ENCODE peak calls at places on chromosomes 6 and 20, in nine cellular contexts. M is tibial nerve, P is mammary epithelial cell, W is HCT116, T is cardiac fibroblast, O is stomach, Q is fibroblast of lung, J is astrocyte of the spinal cord, D is Panc1. U is an unnamed sample.

GRCh38 chr6:120608826-120609225 is 725.5 kb downstream of the TBC1D32 start:
- DNase-seq in Q (peak; percentile 18), T (no peak), D (no peak), W (no peak), J (peak; percentile 34), M (no peak), P (peak; percentile 13), O (no peak), U (peak; percentile 1)

GRCh38 chr20:16761305-16761829 is 13.2 kb downstream of the OTOR start:
- DNase-seq in O (peak; percentile 45), D (peak; percentile 64), Q (peak; percentile 82), P (peak; percentile 47), W (peak; percentile 74), M (peak; percentile 61), J (peak; percentile 67), T (peak; percentile 82), U (peak; percentile 89)

GRCh38 chr20:38245753-38246152 is 14.8 kb downstream of the KIAA1755 start:
- DNase-seq in T (no peak), D (no peak), P (no peak), J (no peak), M (peak; percentile 51), Q (no peak), W (no peak), O (no peak), U (no peak)

GRCh38 chr20:35601021-35601973 is 14.3 kb upstream of the SPAG4 start:
- DNase-seq in T (peak; percentile 79), M (peak; percentile 55), D (no peak), W (no peak), J (peak; percentile 73), Q (peak; percentile 72), O (peak; percentile 83), P (peak; percentile 76), U (peak; percentile 77)

GRCh38 chr6:170200458-170200891 is 90.4 kb downstream of the DLL1 start:
- DNase-seq in M (peak; percentile 4), O (no peak), P (peak; percentile 34), W (no peak), J (no peak), Q (peak; percentile 9), D (no peak), T (peak; percentile 43), U (no peak)

GRCh38 chr20:47585087-47585747 is 83.5 kb downstream of the NCOA3 start:
- DNase-seq in T (no peak), W (no peak), M (no peak), P (no peak), O (no peak), Q (no peak), J (no peak), D (no peak), U (no peak)

GRCh38 chr6:131255911-131256310 is 120.6 kb downstream of the AKAP7 start:
- DNase-seq in W (no peak), P (peak; percentile 35), M (no peak), Q (peak; percentile 29), J (peak; percentile 46), D (no peak), T (peak; percentile 11), O (no peak), U (peak; percentile 74)

GRCh38 chr20:58892126-58892931 is 39.8 kb downstream of the GNAS start:
- DNase-seq in J (peak; percentile 59), O (peak; percentile 67), M (peak; percentile 60), D (peak; percentile 12), P (peak; percentile 39), Q (peak; percentile 60), T (peak; percentile 65), W (no peak), U (peak; percentile 51)

GRCh38 chr20:39886650-39887190 is 802.3 kb downstream of the MAFB start:
- DNase-seq in D (no peak), J (no peak), T (no peak), O (no peak), P (no peak), Q (no peak), W (no peak), M (peak; percentile 52), U (no peak)

GRCh38 chr20:34403908-34404307 is 40.8 kb downstream of the ITCH start:
- DNase-seq in W (no peak), M (no peak), T (no peak), D (no peak), P (no peak), J (no peak), O (no peak), Q (no peak), U (no peak)

GRCh38 chr6:56953597-56954388 is 1.1 kb upstream of the BEND6 start:
- DNase-seq in J (no peak), W (no peak), Q (peak; percentile 35), P (peak; percentile 51), O (no peak), D (no peak), T (no peak), M (no peak), U (no peak)

GRCh38 chr20:2955257-2955950 is 82.1 kb downstream of the PTPRA start:
- DNase-seq in Q (no peak), D (no peak), P (no peak), M (no peak), O (no peak), W (no peak), J (no peak), T (no peak), U (peak; percentile 16)

GRCh38 chr6:140079328-140079727 is 704.9 kb upstream of the CITED2 start:
- DNase-seq in O (peak; percentile 26), T (peak; percentile 97), M (no peak), Q (peak; percentile 87), D (no peak), W (no peak), J (no peak), P (no peak), U (peak; percentile 98)

GRCh38 chr6:33764036-33764435 is 17.3 kb upstream of the IP6K3 start:
- DNase-seq in Q (no peak), M (no peak), O (no peak), P (no peak), J (no peak), D (no peak), W (no peak), T (no peak), U (no peak)

GRCh38 chr20:17969276-17969883 is 562 bp downstream of the MGME1 start:
- DNase-seq in Q (peak; percentile 37), P (peak; percentile 56), J (no peak), T (peak; percentile 53), M (no peak), O (peak; percentile 52), W (no peak), D (no peak), U (peak; percentile 35)

DNA sequence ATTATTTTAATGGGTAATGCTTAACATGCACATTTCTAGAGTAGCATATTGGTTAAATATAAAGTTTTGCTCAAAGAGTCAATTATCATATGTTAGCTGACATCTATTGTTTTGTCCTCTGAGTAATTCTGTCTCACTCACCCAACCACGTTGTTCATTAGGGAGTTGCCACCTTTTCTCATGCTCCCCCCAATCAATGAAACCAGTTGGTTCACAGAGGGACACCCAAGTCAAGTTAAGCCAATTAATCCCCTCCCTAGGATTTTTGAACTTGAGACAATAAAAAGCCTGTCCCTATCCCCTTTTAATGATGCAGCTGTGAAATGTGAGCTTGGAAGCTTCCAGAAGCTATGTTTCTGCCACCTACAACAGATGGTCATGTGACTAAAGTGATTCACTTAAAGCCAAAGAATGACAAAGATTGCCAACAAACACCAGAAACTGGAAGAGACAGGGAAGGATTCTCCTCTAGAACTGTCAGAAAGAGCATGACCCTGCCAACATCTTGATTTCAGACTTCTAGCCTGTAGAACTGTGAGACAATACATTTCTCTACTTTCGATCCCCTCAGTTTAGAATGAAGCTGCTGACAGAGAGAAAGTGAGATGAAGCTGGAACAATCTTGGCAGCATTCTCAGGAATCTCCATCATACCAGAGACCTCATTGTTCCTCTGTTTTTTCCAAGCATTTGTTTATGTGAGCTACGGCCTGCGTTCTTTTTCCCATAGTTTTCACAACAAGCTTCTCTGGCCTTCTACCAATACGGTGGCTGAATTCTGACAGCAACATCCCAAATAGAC is 57.9 kb upstream of the TPD52L1 start:
- DNase-seq in O (no peak), P (peak; percentile 63), D (no peak), Q (peak; percentile 85), J (peak; percentile 65), T (peak; percentile 85), M (no peak), W (no peak), U (peak; percentile 75)
- H3K4me3 ChIP-seq in O (no peak overlapping the region), P (no peak overlapping the region), D (no peak overlapping the region), Q (peak overlapping the region; percentile 6), J (no peak overlapping the region), T (no peak overlapping the region), M (no peak overlapping the region), W (no peak overlapping the region), U (no peak overlapping the region)

GRCh38 chr6:165632194-165632593 is 30.8 kb downstream of the PDE10A start:
- DNase-seq in Q (no peak), W (no peak), M (no peak), T (peak; percentile 76), O (no peak), J (no peak), D (no peak), P (no peak), U (peak; percentile 83)

GRCh38 chr6:165634076-165634475 is 29.0 kb downstream of the PDE10A start:
- DNase-seq in T (no peak), M (no peak), D (no peak), O (no peak), J (no peak), P (no peak), W (no peak), Q (no peak), U (no peak)

GRCh38 chr6:165628955-165629354 is 34.1 kb downstream of the PDE10A start:
- DNase-seq in P (no peak), D (no peak), Q (no peak), M (no peak), O (no peak), J (no peak), T (no peak), W (no peak), U (no peak)

GRCh38 chr6:165627366-165627765 is 35.7 kb downstream of the PDE10A start:
- DNase-seq in W (no peak), P (no peak), M (no peak), O (no peak), T (no peak), Q (no peak), D (no peak), J (no peak), U (no peak)

GRCh38 chr6:165630544-165630953 is 32.5 kb downstream of the PDE10A start:
- DNase-seq in Q (no peak), O (no peak), D (no peak), W (no peak), M (no peak), P (no peak), T (no peak), J (no peak), U (peak; percentile 28)
- TF ChIP-seq CTCF in Q (no peak), O (no peak), D (no peak), W (no peak), M (no peak), P (no peak), T (no peak), J (no peak), U (no peak)

DNA sequence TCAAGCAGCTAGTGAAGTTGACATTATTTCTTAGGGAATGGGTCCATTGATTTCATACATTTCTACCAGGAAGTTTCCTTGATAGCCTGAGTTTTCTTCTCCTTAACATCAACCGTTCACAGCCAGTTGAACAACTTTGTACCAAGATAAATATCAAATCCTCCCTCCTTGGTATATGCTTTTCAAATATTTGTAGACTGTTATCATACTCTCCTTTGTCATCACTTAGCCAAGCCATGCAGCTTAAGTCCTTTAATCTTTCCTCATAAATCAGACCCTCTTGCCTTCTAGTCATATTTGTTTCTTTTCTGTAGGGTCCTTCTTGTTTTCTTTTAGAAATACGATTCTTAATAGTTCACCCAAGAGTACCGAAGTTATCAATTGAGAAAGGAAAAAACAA is 25.6 kb downstream of the RFX6 start:
- DNase-seq in O (no peak), Q (no peak), D (no peak), W (no peak), M (no peak), J (no peak), T (no peak), P (no peak), U (no peak)
- H3K4me3 ChIP-seq in O (no peak overlapping the region), Q (no peak overlapping the region), D (no peak overlapping the region), W (no peak overlapping the region), M (no peak overlapping the region), J (no peak overlapping the region), T (no peak overlapping the region), P (no peak overlapping the region), U (no peak overlapping the region)

GRCh38 chr6:24340998-24341934 is 16.6 kb downstream of the DCDC2 start:
- DNase-seq in O (no peak), W (no peak), D (no peak), Q (no peak), J (no peak), M (no peak), T (no peak), P (no peak), U (peak; percentile 23)
- TF ChIP-seq CTCF in O (no peak), W (no peak), D (no peak), Q (no peak), J (no peak), M (no peak), T (no peak), P (no peak), U (no peak)

U was measured in choroid plexus epithelial cell.